ENCODE peak calls at places on chromosome X, in eight cellular contexts. M, K, E, Z, C, U, H and F are unnamed samples.

GRCh38 chrX:19883878-19884277 is 3.5 kb downstream of the SH3KBP1 start:
- DNase-seq in Z (no peak), M (peak; percentile 64), H (peak; percentile 60), C (no peak), U (no peak), K (no peak), E (peak; percentile 43), F (no peak)

GRCh38 chrX:39854772-39855747 is 242.7 kb downstream of the BCOR start:
- DNase-seq in C (peak; percentile 24), M (no peak), K (no peak), U (no peak), H (no peak), Z (no peak), E (no peak), F (no peak)

GRCh38 chrX:134554291-134554690 is 94.3 kb downstream of the HPRT1 start:
- DNase-seq in U (no peak), E (no peak), C (no peak), M (no peak), Z (peak; percentile 5), H (no peak), K (no peak), F (no peak)

GRCh38 chrX:107707866-107708265 is 67.7 kb downstream of the TSC22D3 start:
- DNase-seq in C (no peak), U (no peak), Z (no peak), E (no peak), M (no peak), H (peak; percentile 60), K (no peak), F (no peak)

GRCh38 chrX:99242001-99242400 is 1168.1 kb downstream of the PCDH19 start:
- DNase-seq in H (peak; percentile 61), U (no peak), C (no peak), K (no peak), E (no peak), M (no peak), Z (no peak), F (no peak)

GRCh38 chrX:103518571-103518970 is 718 bp downstream of the RAB40A start:
- DNase-seq in C (no peak), Z (no peak), E (no peak), M (no peak), K (peak; percentile 51), U (no peak), H (no peak), F (no peak)

GRCh38 chrX:7088968-7089615 is 58.4 kb upstream of the STS start:
- DNase-seq in U (no peak), K (no peak), E (no peak), H (no peak), C (no peak), Z (no peak), M (no peak), F (no peak)

GRCh38 chrX:79259073-79259689 is 108.0 kb downstream of the ITM2A start:
- DNase-seq in Z (no peak), H (no peak), K (peak; percentile 43), E (no peak), U (no peak), C (no peak), M (no peak), F (no peak)

GRCh38 chrX:40282901-40283674 is 185.3 kb upstream of the BCOR start:
- DNase-seq in H (no peak), E (no peak), Z (peak; percentile 55), U (no peak), M (no peak), K (peak; percentile 22), C (no peak), F (no peak)

GRCh38 chrX:134406230-134406794 is 53.7 kb upstream of the HPRT1 start:
- DNase-seq in M (no peak), Z (no peak), K (peak; percentile 11), E (no peak), H (no peak), C (no peak), U (no peak), F (no peak)

GRCh38 chrX:154074199-154074598 is 23.3 kb downstream of the MECP2 start:
- DNase-seq in H (no peak), K (peak; percentile 70), Z (peak; percentile 58), U (no peak), E (no peak), M (peak; percentile 44), C (no peak), F (no peak)

GRCh38 chrX:132750312-132751042 is 208.0 kb downstream of the HS6ST2 start:
- DNase-seq in M (no peak), H (no peak), C (no peak), U (no peak), K (no peak), E (no peak), Z (peak; percentile 4), F (peak; percentile 44)

GRCh38 chrX:11532291-11533075 is 133.2 kb downstream of the ARHGAP6 start:
- DNase-seq in K (peak; percentile 29), E (no peak), C (no peak), U (no peak), H (no peak), Z (no peak), M (peak; percentile 64), F (no peak)

GRCh38 chrX:71541546-71542022 is 8.7 kb downstream of the OGT start:
- DNase-seq in M (peak; percentile 54), C (no peak), Z (peak; percentile 23), E (no peak), H (no peak), U (no peak), K (peak; percentile 65), F (no peak)

GRCh38 chrX:22399793-22400192 is 127.1 kb downstream of the CBLL2 start:
- DNase-seq in K (no peak), M (peak; percentile 51), E (peak; percentile 57), C (no peak), H (no peak), Z (no peak), U (no peak), F (peak; percentile 10)

GRCh38 chrX:22746081-22746480 is 253.7 kb upstream of the DDX53 start:
- DNase-seq in M (no peak), E (no peak), H (no peak), Z (no peak), C (no peak), K (peak; percentile 13), U (no peak), F (no peak)

GRCh38 chrX:87636533-87636932 is 118.9 kb downstream of the KLHL4 start:
- DNase-seq in K (no peak), H (peak; percentile 70), E (no peak), U (no peak), C (no peak), M (no peak), Z (no peak), F (no peak)

GRCh38 chrX:114800719-114801118 is 216.7 kb downstream of the IL13RA2 start:
- DNase-seq in Z (peak; percentile 9), H (no peak), E (peak; percentile 24), U (no peak), K (peak; percentile 83), M (peak; percentile 61), C (no peak), F (peak; percentile 78)

GRCh38 chrX:144849141-144849540 is 398.2 kb upstream of the SPANXN1 start:
- DNase-seq in U (no peak), M (peak; percentile 88), H (no peak), E (no peak), K (no peak), Z (no peak), C (no peak), F (peak; percentile 6)

GRCh38 chrX:114152130-114152529 is 431.8 kb upstream of the HTR2C start:
- DNase-seq in U (no peak), E (peak; percentile 65), M (peak; percentile 49), K (peak; percentile 61), C (no peak), H (no peak), Z (no peak), F (peak; percentile 47)

GRCh38 chrX:54411732-54412131 is 28.5 kb upstream of the TSR2 start:
- DNase-seq in K (no peak), M (no peak), E (no peak), H (no peak), U (no peak), Z (no peak), C (no peak), F (no peak)

GRCh38 chrX:155028749-155029360 is 2.2 kb downstream of the FUNDC2 start:
- DNase-seq in H (no peak), C (no peak), K (peak; percentile 72), M (peak; percentile 9), U (no peak), E (no peak), Z (peak; percentile 10), F (no peak)

GRCh38 chrX:40973619-40974018 is 111.6 kb upstream of the USP9X start:
- DNase-seq in Z (no peak), M (no peak), U (no peak), C (no peak), K (no peak), E (no peak), H (no peak), F (no peak)

GRCh38 chrX:118548831-118549230 is 53.2 kb downstream of the DOCK11 start:
- DNase-seq in U (no peak), H (no peak), Z (no peak), K (no peak), C (no peak), M (no peak), E (no peak), F (no peak)

GRCh38 chrX:38804481-38805293 is 3.4 kb downstream of the MID1IP1 start:
- DNase-seq in M (peak; percentile 49), K (peak; percentile 36), C (no peak), H (peak; percentile 88), U (no peak), Z (peak; percentile 49), E (no peak), F (peak; percentile 5)